ENCODE peak calls at places on chromosome 9, in eight cellular contexts. F is hippocampal formation; Y is RCC 7860; R is H4; M is DMS79 treated with DMSO at 0.1 percent for 48 hours; W is stimulated activated CD4-positive, alpha-beta T cell treated with anti-CD3 and anti-CD28 coated beads, TNF-alpha, amount 100 ng/mL, for 48 hours; T is iris pigment epithelial cell; C is left cardiac atrium. I is an unnamed sample.

GRCh38 chr9:80285325-80285724 is 713.6 kb downstream of the TLE4 start:
- DNase-seq in M (no peak), R (peak), F (no peak), W (no peak), T (peak), C (no peak), Y (no peak), I (peak)

GRCh38 chr9:72271617-72272478 is 93.2 kb downstream of the ZFAND5 start:
- DNase-seq in M (peak), R (peak), C (no peak), Y (peak), W (peak), T (peak), F (peak), I (peak)

GRCh38 chr9:81584099-81584498 is 105.2 kb downstream of the TLE1 start:
- DNase-seq in R (no peak), M (no peak), W (no peak), F (no peak), T (no peak), C (no peak), Y (no peak), I (no peak)

GRCh38 chr9:133986061-133986460 is 6.1 kb downstream of the VAV2 start:
- DNase-seq in T (no peak), W (no peak), F (no peak), C (no peak), R (no peak), M (no peak), Y (no peak), I (no peak)

GRCh38 chr9:135081264-135081660 is 6.2 kb upstream of the OLFM1 start:
- DNase-seq in C (no peak), R (no peak), W (no peak), Y (no peak), T (no peak), F (no peak), M (no peak), I (no peak)

GRCh38 chr9:111966324-111966723 is 69.7 kb downstream of the UGCG start:
- DNase-seq in C (no peak), W (no peak), F (no peak), M (no peak), T (no peak), Y (peak), R (no peak), I (no peak)

GRCh38 chr9:99076483-99077171 is 28.3 kb upstream of the TGFBR1 start:
- DNase-seq in C (no peak), R (no peak), W (no peak), Y (no peak), F (no peak), T (no peak), M (no peak), I (no peak)

GRCh38 chr9:85112933-85113418 is 443.4 kb downstream of the NTRK2 start:
- DNase-seq in W (no peak), C (no peak), T (no peak), R (no peak), Y (no peak), M (no peak), F (no peak), I (no peak)

GRCh38 chr9:114153761-114154596 is 1.4 kb upstream of the COL27A1 start:
- DNase-seq in C (no peak), Y (no peak), W (no peak), F (no peak), T (no peak), R (no peak), M (no peak), I (no peak)

GRCh38 chr9:133148351-133149129 is 15.2 kb downstream of the GBGT1 start:
- DNase-seq in R (no peak), T (peak), Y (peak), F (no peak), M (peak), W (no peak), C (peak), I (no peak)

GRCh38 chr9:85484235-85484634 is 257.5 kb downstream of the AGTPBP1 start:
- DNase-seq in C (no peak), F (no peak), M (no peak), R (no peak), Y (no peak), W (no peak), T (no peak), I (no peak)

GRCh38 chr9:26744362-26744965 is 148.1 kb downstream of the CAAP1 start:
- DNase-seq in Y (peak), F (no peak), T (peak), R (no peak), W (no peak), M (no peak), C (no peak), I (peak)

GRCh38 chr9:2228132-2228531 is 213.0 kb downstream of the SMARCA2 start:
- DNase-seq in F (peak), Y (no peak), T (no peak), R (peak), C (no peak), M (no peak), W (no peak), I (no peak)

GRCh38 chr9:133054966-133055365 is 6.8 kb upstream of the CEL start:
- DNase-seq in M (no peak), C (peak), Y (no peak), R (no peak), W (no peak), F (no peak), T (peak), I (no peak)

GRCh38 chr9:972512-973294 is 3.8 kb upstream of the DMRT3 start:
- DNase-seq in F (no peak), T (no peak), C (no peak), R (no peak), M (no peak), Y (no peak), W (no peak), I (no peak)

GRCh38 chr9:132810314-132810713 is 67.8 kb downstream of the AK8 start:
- DNase-seq in Y (no peak), R (no peak), C (no peak), T (no peak), W (no peak), M (no peak), F (no peak), I (no peak)

GRCh38 chr9:121813811-121814210 is 162.4 kb downstream of the DAB2IP start:
- DNase-seq in T (no peak), M (no peak), W (no peak), Y (no peak), F (no peak), R (no peak), C (no peak), I (no peak)

GRCh38 chr9:20623021-20623747 is 885 bp upstream of the MLLT3 start:
- DNase-seq in Y (no peak), T (peak), R (no peak), W (peak), M (peak), F (no peak), C (peak), I (no peak)

GRCh38 chr9:18274693-18275092 is 199.3 kb upstream of the ADAMTSL1 start:
- DNase-seq in W (no peak), M (no peak), T (peak), Y (no peak), C (no peak), F (no peak), R (no peak), I (peak)

GRCh38 chr9:83509372-83509771 is 28.8 kb downstream of the FRMD3 start:
- DNase-seq in W (no peak), R (no peak), T (peak), F (no peak), Y (no peak), M (no peak), C (no peak), I (no peak)

GRCh38 chr9:124349267-124349666 is 66.0 kb downstream of the PSMB7 start:
- DNase-seq in R (no peak), T (no peak), Y (no peak), W (no peak), C (no peak), F (no peak), M (no peak), I (no peak)

GRCh38 chr9:93567271-93567959 is 9.0 kb upstream of the PHF2 start:
- DNase-seq in C (no peak), W (no peak), T (no peak), M (peak), R (no peak), Y (no peak), F (no peak), I (no peak)

GRCh38 chr9:129422032-129422842 is 198.7 kb downstream of the C9orf50 start:
- DNase-seq in M (no peak), W (no peak), F (no peak), Y (no peak), R (no peak), T (no peak), C (no peak), I (no peak)

GRCh38 chr9:79408617-79409016 is 163.1 kb upstream of the TLE4 start:
- DNase-seq in R (no peak), Y (peak), W (no peak), C (no peak), T (peak), M (no peak), F (no peak), I (no peak)

GRCh38 chr9:133886563-133887501 is 105.3 kb downstream of the VAV2 start:
- DNase-seq in M (peak), W (no peak), C (no peak), Y (no peak), F (no peak), T (no peak), R (no peak), I (no peak)

GRCh38 chr9:86732514-86732913 is 214.8 kb downstream of the GAS1 start:
- DNase-seq in Y (no peak), F (no peak), R (peak), C (no peak), T (peak), M (no peak), W (no peak), I (no peak)

GRCh38 chr9:13484186-13484585 is 204.7 kb upstream of the MPDZ start:
- DNase-seq in F (no peak), R (no peak), C (no peak), M (no peak), W (no peak), Y (no peak), T (no peak), I (no peak)

GRCh38 chr9:135152608-135153337 is 65.3 kb downstream of the OLFM1 start:
- DNase-seq in T (no peak), W (no peak), Y (no peak), R (peak), C (no peak), F (no peak), M (no peak), I (no peak)

GRCh38 chr9:121023064-121023463 is 27.0 kb downstream of the C5 start:
- DNase-seq in R (no peak), W (no peak), M (no peak), C (no peak), Y (no peak), F (no peak), T (peak), I (no peak)

GRCh38 chr9:94843089-94843488 is 116.6 kb downstream of the AOPEP start:
- DNase-seq in T (no peak), R (no peak), W (no peak), Y (no peak), M (no peak), F (no peak), C (no peak), I (no peak)

GRCh38 chr9:99822096-99822595 is 461 bp downstream of the NR4A3 start:
- DNase-seq in F (no peak), C (no peak), Y (no peak), M (no peak), R (peak), T (peak), W (no peak), I (peak)

GRCh38 chr9:114454652-114455051 is 50.6 kb downstream of the WHRN start:
- DNase-seq in W (no peak), T (no peak), F (no peak), R (no peak), M (no peak), Y (no peak), C (no peak), I (no peak)

GRCh38 chr9:10026585-10026984 is 586.2 kb downstream of the PTPRD start:
- DNase-seq in T (no peak), M (no peak), F (no peak), C (no peak), R (no peak), W (no peak), Y (no peak), I (no peak)